ENCODE peak calls at places on chromosomes 2 and 18, in four cellular contexts. E is ovary; W is CD4-positive, alpha-beta memory T cell; R is right cardiac atrium. M is an unnamed sample.

GRCh38 chr18:79634186-79634585 is 45.4 kb upstream of the CTDP1 start:
- DNase-seq in E (no peak), R (no peak), W (no peak), M (peak)

GRCh38 chr2:114218368-114218767 is 224.1 kb upstream of the DPP10 start:
- DNase-seq in R (no peak), E (no peak), W (no peak), M (no peak)

GRCh38 chr2:32838418-32838817 is 108.3 kb upstream of the LTBP1 start:
- DNase-seq in R (no peak), E (no peak), W (no peak), M (no peak)

GRCh38 chr2:240818543-240819403 is 1.2 kb downstream of the KIF1A start:
- DNase-seq in W (no peak), E (no peak), R (no peak), M (no peak)

GRCh38 chr18:56873441-56874140 is 222.4 kb downstream of the WDR7 start:
- DNase-seq in E (no peak), W (peak), R (no peak), M (no peak)

GRCh38 chr18:34339155-34339554 is 114.4 kb upstream of the NOL4 start:
- DNase-seq in R (no peak), W (no peak), E (no peak), M (no peak)

GRCh38 chr2:46954951-46955571 is 39.5 kb upstream of the MCFD2 start:
- DNase-seq in E (peak), W (no peak), R (peak), M (no peak)

GRCh38 chr2:133434962-133435668 is 133.1 kb downstream of the NCKAP5 start:
- DNase-seq in R (peak), W (no peak), E (no peak), M (no peak)

GRCh38 chr18:69365658-69366057 is 35.0 kb upstream of the DOK6 start:
- DNase-seq in W (no peak), E (no peak), R (no peak), M (no peak)

GRCh38 chr2:112542974-112543760 is 902 bp downstream of the POLR1B start:
- DNase-seq in R (no peak), E (no peak), W (peak), M (no peak)

GRCh38 chr18:76581261-76581660 is 86.2 kb upstream of the ZNF516 start:
- DNase-seq in E (no peak), W (no peak), R (no peak), M (no peak)

GRCh38 chr2:153163055-153163454 is 315.5 kb downstream of the RPRM start:
- DNase-seq in E (no peak), W (no peak), R (no peak), M (no peak)

GRCh38 chr2:128284037-128284441 is 34.6 kb downstream of the HS6ST1 start:
- DNase-seq in W (no peak), R (peak), E (peak), M (no peak)

GRCh38 chr2:105754011-105754410 is 9.3 kb downstream of the NCK2 start:
- DNase-seq in W (peak), E (no peak), R (no peak), M (no peak)

GRCh38 chr2:106534471-106534870 is 47.3 kb downstream of the CD8B2 start:
- DNase-seq in R (no peak), E (no peak), W (no peak), M (no peak)

GRCh38 chr2:112301171-112301584 is 25.8 kb downstream of the ZC3H6 start:
- DNase-seq in W (no peak), R (no peak), E (no peak), M (no peak)

GRCh38 chr2:240796543-240797499 is 23.2 kb downstream of the KIF1A start:
- DNase-seq in E (no peak), R (peak), W (no peak), M (no peak)

GRCh38 chr18:77067315-77068061 is 65.1 kb downstream of the MBP start:
- DNase-seq in R (peak), W (peak), E (peak), M (no peak)

GRCh38 chr2:202460119-202460518 is 84.0 kb downstream of the BMPR2 start:
- DNase-seq in E (no peak), R (no peak), W (no peak), M (no peak)

GRCh38 chr2:102050854-102051391 is 59.2 kb downstream of the IL1R2 start:
- DNase-seq in W (no peak), R (peak), E (peak), M (peak)

GRCh38 chr2:98794214-98794810 is 63.4 kb upstream of the MGAT4A start:
- DNase-seq in E (no peak), R (no peak), W (no peak), M (peak)

GRCh38 chr2:99487906-99488305 is 1.9 kb downstream of the REV1 start:
- DNase-seq in W (no peak), E (no peak), R (no peak), M (no peak)

GRCh38 chr2:60926751-60927568 is 45.6 kb downstream of the REL start:
- DNase-seq in R (no peak), W (no peak), E (no peak), M (no peak)

GRCh38 chr2:207166349-207167128 is 791 bp upstream of the KLF7 start:
- DNase-seq in R (peak), W (peak), E (peak), M (no peak)

GRCh38 chr2:6915399-6915798 is 1.8 kb upstream of the RNF144A start:
- DNase-seq in E (no peak), R (no peak), W (no peak), M (no peak)

GRCh38 chr2:6937157-6937556 is 19.9 kb downstream of the RNF144A start:
- DNase-seq in R (no peak), W (no peak), E (no peak), M (peak)

GRCh38 chr2:48043746-48044145 is 137.4 kb upstream of the FBXO11 start:
- DNase-seq in E (no peak), R (no peak), W (no peak), M (no peak)

GRCh38 chr2:127525692-127526141 is 572 bp downstream of the IWS1 start:
- DNase-seq in W (peak), E (no peak), R (no peak), M (no peak)

GRCh38 chr2:222255090-222255489 is 43.7 kb downstream of the PAX3 start:
- DNase-seq in W (no peak), R (no peak), E (no peak), M (no peak)

GRCh38 chr2:144836635-144837350 is 316.9 kb upstream of the ZEB2 start:
- DNase-seq in E (no peak), R (no peak), W (no peak), M (no peak)

GRCh38 chr2:156192468-156192867 is 140.1 kb downstream of the NR4A2 start:
- DNase-seq in E (no peak), W (peak), R (no peak), M (no peak)

GRCh38 chr2:227164745-227165350 is 424 bp downstream of the COL4A3 start:
- DNase-seq in R (no peak), E (no peak), W (no peak), M (no peak)

GRCh38 chr2:161238559-161239415 is 69.4 kb upstream of the PSMD14 start:
- DNase-seq in E (peak), R (peak), W (peak), M (no peak)

GRCh38 chr2:45237128-45237527 is 227.9 kb upstream of the SIX2 start:
- DNase-seq in R (no peak), E (no peak), W (no peak), M (no peak)

DNA sequence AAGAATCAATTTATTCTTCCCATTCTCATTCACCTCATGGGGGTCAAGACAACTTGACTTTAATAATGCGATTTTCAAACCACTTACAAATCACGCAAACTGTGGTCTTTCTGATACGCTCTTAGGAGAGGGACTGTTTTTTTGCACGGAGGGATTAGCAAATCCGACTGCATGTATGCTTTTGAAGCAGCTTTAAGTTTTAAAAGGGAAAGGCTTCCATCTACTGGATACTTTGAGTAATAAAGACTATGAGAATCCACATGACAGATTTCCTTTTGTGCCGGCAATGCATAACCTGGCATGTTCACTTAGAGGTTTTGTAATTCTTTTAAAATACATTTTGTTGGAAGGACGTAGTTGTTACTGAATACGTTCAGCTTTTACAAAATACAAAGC is 322.9 kb upstream of the KCNJ3 start:
- DNase-seq in W (no peak), R (no peak), E (no peak), M (no peak)
- H3K4me3 ChIP-seq in W (no peak), R (no peak), E (no peak), M (no peak)

DNA sequence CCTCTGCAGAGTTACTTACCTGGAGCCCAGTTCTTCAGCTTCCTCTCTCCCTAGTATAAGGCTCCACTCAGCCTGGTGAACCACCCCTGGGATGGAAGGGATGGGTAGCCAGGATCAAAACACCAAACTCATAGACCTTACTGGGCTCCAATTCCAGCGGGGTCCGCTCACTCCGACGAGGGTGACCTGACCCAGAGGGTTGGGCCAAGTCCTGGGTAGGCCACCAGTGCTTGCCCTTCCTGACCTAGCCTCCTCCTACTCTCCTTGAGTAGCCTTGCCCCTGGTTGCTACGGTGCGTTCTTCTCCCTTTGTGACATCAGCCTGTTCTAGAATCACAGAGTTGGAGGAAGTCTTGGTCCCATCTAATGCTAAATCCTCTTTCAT is 513 bp upstream of the STAT4 start:
- DNase-seq in W (peak), E (no peak), R (no peak), M (no peak)
- H3K4me3 ChIP-seq in W (peak), E (no peak), R (peak), M (no peak)

GRCh38 chr18:22176622-22177495 is 7.5 kb downstream of the GATA6 start:
- DNase-seq in R (peak), E (peak), W (no peak), M (no peak)
- H3K4me3 ChIP-seq in R (peak), E (peak), W (no peak), M (no peak)

GRCh38 chr2:131034122-131035051 is 58.9 kb downstream of the FAM168B start:
- DNase-seq in W (no peak), E (peak), R (no peak), M (no peak)
- H3K4me3 ChIP-seq in W (no peak), E (peak), R (peak), M (peak)

GRCh38 chr2:74199871-74200305 is 1.5 kb downstream of the MTHFD2 start:
- DNase-seq in W (no peak), R (no peak), E (no peak), M (no peak)
- H3K4me3 ChIP-seq in W (peak), R (peak), E (peak), M (peak)

GRCh38 chr2:163347982-163348842 is 387.6 kb downstream of the FIGN start:
- DNase-seq in W (no peak), E (peak), R (peak), M (no peak)
- H3K4me3 ChIP-seq in W (no peak), E (peak), R (peak), M (peak)

GRCh38 chr2:147451902-147452515 is 392.8 kb upstream of the ACVR2A start:
- DNase-seq in W (no peak), R (no peak), E (no peak), M (no peak)

GRCh38 chr2:147456729-147457128 is 388.1 kb upstream of the ACVR2A start:
- DNase-seq in R (no peak), E (no peak), W (no peak), M (no peak)

GRCh38 chr2:147449323-147450080 is 395.3 kb upstream of the ACVR2A start:
- DNase-seq in W (peak), E (no peak), R (no peak), M (no peak)

GRCh38 chr2:147450661-147451060 is 394.2 kb upstream of the ACVR2A start:
- DNase-seq in E (no peak), R (no peak), W (no peak), M (no peak)

DNA sequence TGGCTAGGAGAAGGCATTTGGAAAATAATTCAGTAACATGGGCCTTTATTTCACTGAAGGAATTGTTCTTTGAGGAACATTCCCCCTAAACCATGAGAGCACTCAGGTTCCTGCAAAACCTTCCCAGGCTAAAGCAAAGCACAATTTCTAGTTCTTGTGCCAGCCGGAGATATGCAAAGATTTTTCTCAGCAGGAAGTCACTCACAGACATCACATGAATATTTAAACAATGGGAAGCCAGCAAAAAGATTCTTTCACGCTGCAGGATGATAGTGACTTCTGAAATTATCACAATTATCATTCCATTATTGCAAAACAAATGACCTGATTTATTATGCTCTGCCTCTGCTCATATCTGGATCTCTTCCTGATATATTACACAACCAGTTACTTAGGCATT is 393.7 kb upstream of the ACVR2A start:
- DNase-seq in E (no peak), W (no peak), R (no peak), M (no peak)
- H3K4me3 ChIP-seq in E (no peak), W (no peak), R (no peak), M (no peak)

DNA sequence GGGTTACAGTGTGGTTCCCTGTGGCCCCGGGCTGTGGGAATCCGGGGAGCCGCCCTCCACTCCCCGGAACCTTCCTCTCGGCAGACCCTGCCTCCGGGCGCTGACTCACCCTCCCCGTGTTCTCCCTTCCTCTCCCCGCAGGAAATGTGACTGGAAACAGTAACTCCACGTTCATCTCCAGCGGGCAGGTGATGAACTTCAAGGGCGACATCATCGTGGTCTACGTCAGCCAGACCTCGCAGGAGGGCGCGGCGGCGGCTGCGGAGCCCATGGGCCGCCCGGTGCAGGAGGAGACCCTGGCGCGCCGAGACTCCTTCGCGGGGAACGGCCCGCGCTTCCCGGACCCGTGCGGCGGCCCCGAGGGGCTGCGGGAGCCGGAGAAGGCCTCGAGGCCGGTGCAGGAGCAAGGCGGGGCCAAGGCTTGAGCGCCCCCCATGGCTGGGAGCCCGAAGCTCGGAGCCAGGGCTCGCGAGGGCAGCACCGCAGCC is 59.5 kb downstream of the TNFRSF11A start:
- DNase-seq in W (no peak), R (no peak), E (no peak), M (no peak)
- H3K4me3 ChIP-seq in W (no peak), R (peak), E (no peak), M (peak)

GRCh38 chr2:135985826-135986393 is 484 bp upstream of the DARS1 start:
- DNase-seq in R (no peak), E (no peak), W (peak), M (no peak)
- H3K4me3 ChIP-seq in R (peak), E (peak), W (peak), M (peak)

GRCh38 chr2:143480586-143481230 is 351.5 kb downstream of the ARHGAP15 start:
- DNase-seq in W (no peak), R (no peak), E (no peak), M (no peak)

GRCh38 chr2:143481231-143481613 is 352.0 kb downstream of the ARHGAP15 start:
- DNase-seq in E (no peak), R (no peak), W (no peak), M (no peak)

GRCh38 chr2:143481728-143482127 is 352.5 kb downstream of the ARHGAP15 start:
- DNase-seq in E (no peak), R (no peak), W (no peak), M (no peak)

GRCh38 chr2:143482761-143483160 is 353.5 kb downstream of the ARHGAP15 start:
- DNase-seq in R (no peak), E (no peak), W (no peak), M (no peak)

DNA sequence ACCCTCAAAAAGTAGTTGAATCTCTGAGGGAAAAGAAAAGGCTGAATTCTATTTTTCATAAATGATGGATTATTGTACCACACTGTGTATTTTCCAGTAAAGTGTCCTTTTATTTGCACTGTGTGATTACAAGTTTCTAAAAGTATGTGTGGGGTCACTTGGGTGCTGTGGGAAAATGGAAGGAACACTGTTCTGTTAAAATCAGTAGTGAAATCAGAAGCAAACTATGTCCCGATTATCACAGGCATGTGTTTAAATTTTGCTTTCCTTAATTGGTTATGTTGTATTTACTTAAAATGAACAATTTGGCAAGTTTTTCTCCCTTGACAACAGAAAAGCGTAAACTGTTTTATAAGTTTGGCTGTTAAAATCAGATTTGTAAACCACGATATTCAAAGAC is 353.1 kb downstream of the ARHGAP15 start:
- DNase-seq in R (no peak), W (no peak), E (no peak), M (no peak)
- H3K4me3 ChIP-seq in R (no peak), W (no peak), E (no peak), M (no peak)

M was measured in vagina.